ENCODE peak calls at places on chromosomes 11 and 22, in ten cellular contexts. One of them, this sample, is unnamed.

GRCh38 chr11:28241760-28242159 is 133.6 kb downstream of the METTL15 start:
- DNase-seq in astrocyte of the cerebellum: no peak
- DNase-seq in PC-3: no peak
- DNase-seq in WTC11: no peak
- DNase-seq in CD8-positive, alpha-beta T cell: no peak
- DNase-seq in HFF-Myc: no peak
- DNase-seq in right lobe of liver: no peak
- DNase-seq in RWPE1: no peak
- DNase-seq in heart right ventricle: no peak
- DNase-seq in left ventricle myocardium inferior: no peak
- DNase-seq in this sample: no peak

GRCh38 chr11:27914080-27914479 is 193.9 kb downstream of the KIF18A start:
- DNase-seq in astrocyte of the cerebellum: no peak
- DNase-seq in PC-3: peak; percentile 56
- DNase-seq in WTC11: no peak
- DNase-seq in CD8-positive, alpha-beta T cell: no peak
- DNase-seq in HFF-Myc: no peak
- DNase-seq in right lobe of liver: no peak
- DNase-seq in RWPE1: no peak
- DNase-seq in heart right ventricle: no peak
- DNase-seq in left ventricle myocardium inferior: no peak
- DNase-seq in this sample: no peak

GRCh38 chr11:118198370-118198769 is 21.9 kb upstream of the SCN2B start:
- DNase-seq in astrocyte of the cerebellum: no peak
- DNase-seq in PC-3: peak; percentile 78
- DNase-seq in WTC11: peak; percentile 82
- DNase-seq in CD8-positive, alpha-beta T cell: peak; percentile 68
- DNase-seq in HFF-Myc: no peak
- DNase-seq in right lobe of liver: peak; percentile 84
- DNase-seq in RWPE1: peak; percentile 60
- DNase-seq in heart right ventricle: peak; percentile 86
- DNase-seq in left ventricle myocardium inferior: peak; percentile 84
- DNase-seq in this sample: peak; percentile 42

GRCh38 chr22:40485813-40486610 is 115.6 kb downstream of the SGSM3 start:
- DNase-seq in astrocyte of the cerebellum: peak; percentile 64
- DNase-seq in PC-3: no peak
- DNase-seq in WTC11: no peak
- DNase-seq in CD8-positive, alpha-beta T cell: no peak
- DNase-seq in HFF-Myc: no peak
- DNase-seq in right lobe of liver: no peak
- DNase-seq in RWPE1: peak; percentile 46
- DNase-seq in heart right ventricle: no peak
- DNase-seq in left ventricle myocardium inferior: no peak
- DNase-seq in this sample: peak; percentile 29

GRCh38 chr22:25781801-25782200 is 39.8 kb downstream of the MYO18B start:
- DNase-seq in astrocyte of the cerebellum: no peak
- DNase-seq in PC-3: no peak
- DNase-seq in WTC11: no peak
- DNase-seq in CD8-positive, alpha-beta T cell: no peak
- DNase-seq in HFF-Myc: no peak
- DNase-seq in right lobe of liver: no peak
- DNase-seq in RWPE1: no peak
- DNase-seq in heart right ventricle: no peak
- DNase-seq in left ventricle myocardium inferior: no peak
- DNase-seq in this sample: no peak

GRCh38 chr11:95589893-95590612 is 199.5 kb downstream of the FAM76B start:
- DNase-seq in astrocyte of the cerebellum: no peak
- DNase-seq in PC-3: no peak
- DNase-seq in WTC11: no peak
- DNase-seq in CD8-positive, alpha-beta T cell: no peak
- DNase-seq in HFF-Myc: no peak
- DNase-seq in right lobe of liver: peak; percentile 76
- DNase-seq in RWPE1: no peak
- DNase-seq in heart right ventricle: no peak
- DNase-seq in left ventricle myocardium inferior: no peak
- DNase-seq in this sample: no peak

GRCh38 chr11:66685276-66686099 is 7.8 kb upstream of the RBM4B start:
- DNase-seq in astrocyte of the cerebellum: no peak
- DNase-seq in PC-3: no peak
- DNase-seq in WTC11: no peak
- DNase-seq in CD8-positive, alpha-beta T cell: no peak
- DNase-seq in HFF-Myc: no peak
- DNase-seq in right lobe of liver: no peak
- DNase-seq in RWPE1: no peak
- DNase-seq in heart right ventricle: no peak
- DNase-seq in left ventricle myocardium inferior: no peak
- DNase-seq in this sample: no peak

GRCh38 chr22:16783930-16784354 is 41.3 kb downstream of the XKR3 start:
- DNase-seq in astrocyte of the cerebellum: no peak
- DNase-seq in PC-3: peak; percentile 2
- DNase-seq in WTC11: no peak
- DNase-seq in CD8-positive, alpha-beta T cell: no peak
- DNase-seq in HFF-Myc: no peak
- DNase-seq in right lobe of liver: no peak
- DNase-seq in RWPE1: peak; percentile 11
- DNase-seq in heart right ventricle: no peak
- DNase-seq in left ventricle myocardium inferior: no peak
- DNase-seq in this sample: no peak

DNA sequence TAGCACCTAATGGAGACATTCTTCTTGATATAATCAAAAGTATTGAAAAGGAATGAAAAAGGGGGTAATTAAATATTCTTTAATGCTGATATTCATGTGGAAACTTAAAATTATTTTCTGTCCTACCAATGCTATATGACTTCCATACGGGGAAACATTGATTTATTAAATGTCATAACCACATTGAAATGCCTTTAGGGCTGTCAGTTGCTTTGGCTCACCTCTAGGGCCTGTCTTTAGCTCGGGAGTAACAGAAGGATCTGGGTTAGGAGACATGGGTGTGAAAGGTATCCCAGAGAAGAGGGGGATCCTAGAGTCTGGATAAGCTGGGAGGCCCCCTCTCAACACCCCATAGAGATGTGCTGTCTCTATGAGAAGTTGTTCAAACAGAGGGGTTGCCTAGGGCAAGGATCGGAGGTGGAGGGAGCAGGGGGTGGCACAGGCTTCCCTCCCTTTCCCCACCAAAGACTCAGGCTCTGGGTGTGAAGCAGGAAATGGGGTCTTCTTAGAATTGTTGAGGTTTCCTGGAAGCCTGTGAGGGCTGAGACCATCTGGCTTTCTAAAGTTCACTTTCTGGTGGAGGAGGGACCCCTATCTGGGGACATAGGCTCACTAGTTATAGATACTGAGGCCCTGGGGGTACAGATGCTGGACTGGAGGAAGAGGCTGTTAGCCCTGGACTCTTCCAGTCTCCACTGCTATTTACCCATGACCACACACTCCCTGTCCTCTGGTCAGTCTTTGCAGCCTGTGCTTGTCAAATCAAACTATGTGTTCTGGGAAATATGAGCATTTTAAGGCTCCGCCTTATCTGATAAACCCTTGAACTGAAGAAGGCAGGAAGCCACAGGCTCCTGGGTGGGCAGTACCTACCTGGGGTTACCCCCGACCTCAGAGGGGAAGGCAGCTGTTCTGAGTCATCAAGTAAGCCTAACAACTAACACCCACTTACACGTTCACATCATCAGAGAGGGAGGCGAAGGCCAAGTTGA is 55.8 kb upstream of the RRAS2 start:
- DNase-seq in astrocyte of the cerebellum: no peak
- DNase-seq in PC-3: no peak
- DNase-seq in WTC11: no peak
- DNase-seq in CD8-positive, alpha-beta T cell: peak; percentile 37
- DNase-seq in HFF-Myc: no peak
- DNase-seq in right lobe of liver: no peak
- DNase-seq in RWPE1: no peak
- DNase-seq in heart right ventricle: no peak
- DNase-seq in left ventricle myocardium inferior: no peak
- DNase-seq in this sample: no peak
- TF ChIP-seq CTCF in astrocyte of the cerebellum: peak; percentile 5
- TF ChIP-seq CTCF in PC-3: no peak
- TF ChIP-seq CTCF in WTC11: no peak
- TF ChIP-seq CTCF in CD8-positive, alpha-beta T cell: no peak
- TF ChIP-seq CTCF in HFF-Myc: no peak
- TF ChIP-seq CTCF in right lobe of liver: no peak
- TF ChIP-seq CTCF in RWPE1: no peak
- TF ChIP-seq CTCF in heart right ventricle: no peak
- TF ChIP-seq CTCF in left ventricle myocardium inferior: no peak
- TF ChIP-seq CTCF in this sample: no peak

GRCh38 chr11:65314501-65315203 is at the start of gene CDC42EP2:
- DNase-seq in astrocyte of the cerebellum: no peak
- DNase-seq in PC-3: peak; percentile 94
- DNase-seq in WTC11: peak; percentile 87
- DNase-seq in CD8-positive, alpha-beta T cell: peak; percentile 45
- DNase-seq in HFF-Myc: no peak
- DNase-seq in right lobe of liver: peak; percentile 94
- DNase-seq in RWPE1: peak; percentile 90
- DNase-seq in heart right ventricle: peak; percentile 93
- DNase-seq in left ventricle myocardium inferior: peak; percentile 91
- DNase-seq in this sample: peak; percentile 71

GRCh38 chr11:65315204-65315865 is 669 bp downstream of the CDC42EP2 start:
- DNase-seq in astrocyte of the cerebellum: no peak
- DNase-seq in PC-3: peak; percentile 82
- DNase-seq in WTC11: peak; percentile 94
- DNase-seq in CD8-positive, alpha-beta T cell: peak; percentile 56
- DNase-seq in HFF-Myc: peak; percentile 40
- DNase-seq in right lobe of liver: peak; percentile 87
- DNase-seq in RWPE1: peak; percentile 61
- DNase-seq in heart right ventricle: peak; percentile 89
- DNase-seq in left ventricle myocardium inferior: peak; percentile 82
- DNase-seq in this sample: peak; percentile 33

GRCh38 chr11:65316311-65316978 is 1.8 kb downstream of the CDC42EP2 start:
- DNase-seq in astrocyte of the cerebellum: no peak
- DNase-seq in PC-3: peak; percentile 57
- DNase-seq in WTC11: no peak
- DNase-seq in CD8-positive, alpha-beta T cell: no peak
- DNase-seq in HFF-Myc: peak; percentile 95
- DNase-seq in right lobe of liver: no peak
- DNase-seq in RWPE1: peak; percentile 52
- DNase-seq in heart right ventricle: peak; percentile 50
- DNase-seq in left ventricle myocardium inferior: peak; percentile 64
- DNase-seq in this sample: peak; percentile 33

GRCh38 chr11:65316979-65317786 is 2.5 kb downstream of the CDC42EP2 start:
- DNase-seq in astrocyte of the cerebellum: no peak
- DNase-seq in PC-3: peak; percentile 98
- DNase-seq in WTC11: peak; percentile 52
- DNase-seq in CD8-positive, alpha-beta T cell: no peak
- DNase-seq in HFF-Myc: peak; percentile 91
- DNase-seq in right lobe of liver: peak; percentile 60
- DNase-seq in RWPE1: peak; percentile 70
- DNase-seq in heart right ventricle: peak; percentile 76
- DNase-seq in left ventricle myocardium inferior: peak; percentile 85
- DNase-seq in this sample: peak; percentile 79

DNA sequence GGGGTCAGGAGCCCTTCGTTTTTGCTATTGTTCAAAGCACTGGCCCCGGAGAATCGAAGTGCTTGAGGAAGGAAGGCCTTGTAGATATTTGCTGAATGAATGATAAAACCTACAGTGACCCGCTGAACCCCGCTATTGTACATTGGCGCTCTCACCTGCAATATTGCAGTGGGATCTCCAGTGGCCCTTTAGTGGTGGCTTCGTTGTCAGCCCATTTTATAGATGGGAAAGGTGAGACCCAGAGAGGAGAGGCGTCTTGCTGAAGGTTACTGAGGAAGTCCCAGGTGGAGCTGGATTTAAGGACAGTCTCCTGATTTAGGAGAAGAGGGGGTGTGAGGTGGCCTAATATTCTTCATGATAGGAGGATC is 1.2 kb downstream of the CDC42EP2 start:
- DNase-seq in astrocyte of the cerebellum: no peak
- DNase-seq in PC-3: peak; percentile 27
- DNase-seq in WTC11: no peak
- DNase-seq in CD8-positive, alpha-beta T cell: no peak
- DNase-seq in HFF-Myc: no peak
- DNase-seq in right lobe of liver: no peak
- DNase-seq in RWPE1: no peak
- DNase-seq in heart right ventricle: no peak
- DNase-seq in left ventricle myocardium inferior: no peak
- DNase-seq in this sample: no peak
- TF ChIP-seq CTCF in astrocyte of the cerebellum: no peak
- TF ChIP-seq CTCF in PC-3: peak; percentile 39
- TF ChIP-seq CTCF in WTC11: no peak
- TF ChIP-seq CTCF in CD8-positive, alpha-beta T cell: peak; percentile 11
- TF ChIP-seq CTCF in HFF-Myc: no peak
- TF ChIP-seq CTCF in right lobe of liver: peak; percentile 3
- TF ChIP-seq CTCF in RWPE1: peak; percentile 45
- TF ChIP-seq CTCF in heart right ventricle: no peak
- TF ChIP-seq CTCF in left ventricle myocardium inferior: peak; percentile 26
- TF ChIP-seq CTCF in this sample: no peak

GRCh38 chr11:129021295-129021694 is 78.6 kb upstream of the TP53AIP1 start:
- DNase-seq in astrocyte of the cerebellum: no peak
- DNase-seq in PC-3: peak; percentile 16
- DNase-seq in WTC11: no peak
- DNase-seq in CD8-positive, alpha-beta T cell: no peak
- DNase-seq in HFF-Myc: no peak
- DNase-seq in right lobe of liver: no peak
- DNase-seq in RWPE1: no peak
- DNase-seq in heart right ventricle: no peak
- DNase-seq in left ventricle myocardium inferior: no peak
- DNase-seq in this sample: no peak

GRCh38 chr11:129023968-129024676 is 81.5 kb upstream of the TP53AIP1 start:
- DNase-seq in astrocyte of the cerebellum: no peak
- DNase-seq in PC-3: peak; percentile 96
- DNase-seq in WTC11: peak; percentile 53
- DNase-seq in CD8-positive, alpha-beta T cell: no peak
- DNase-seq in HFF-Myc: no peak
- DNase-seq in right lobe of liver: no peak
- DNase-seq in RWPE1: peak; percentile 82
- DNase-seq in heart right ventricle: no peak
- DNase-seq in left ventricle myocardium inferior: no peak
- DNase-seq in this sample: no peak

GRCh38 chr11:129013737-129014475 is 71.2 kb upstream of the TP53AIP1 start:
- DNase-seq in astrocyte of the cerebellum: no peak
- DNase-seq in PC-3: peak; percentile 95
- DNase-seq in WTC11: no peak
- DNase-seq in CD8-positive, alpha-beta T cell: no peak
- DNase-seq in HFF-Myc: no peak
- DNase-seq in right lobe of liver: no peak
- DNase-seq in RWPE1: no peak
- DNase-seq in heart right ventricle: no peak
- DNase-seq in left ventricle myocardium inferior: no peak
- DNase-seq in this sample: no peak

DNA sequence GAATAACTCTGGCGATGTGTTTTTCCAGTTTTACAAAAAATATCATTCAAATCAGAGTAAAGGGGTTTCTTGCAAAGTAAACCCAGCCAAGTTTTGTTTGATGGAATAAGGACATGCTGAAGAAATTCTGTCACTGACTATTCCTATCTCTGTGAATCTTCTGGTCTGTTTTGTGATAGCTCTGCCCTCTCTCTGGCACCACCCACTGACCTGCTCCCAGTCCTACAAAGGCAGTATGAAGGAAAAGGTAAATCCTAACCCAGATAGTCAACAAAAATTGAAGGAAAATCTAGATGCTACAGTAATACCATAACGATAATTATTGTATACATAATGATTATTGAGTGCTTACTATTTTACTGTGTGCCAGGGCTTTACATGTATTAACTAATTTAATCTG is 76.3 kb upstream of the TP53AIP1 start:
- DNase-seq in astrocyte of the cerebellum: no peak
- DNase-seq in PC-3: peak; percentile 71
- DNase-seq in WTC11: no peak
- DNase-seq in CD8-positive, alpha-beta T cell: no peak
- DNase-seq in HFF-Myc: no peak
- DNase-seq in right lobe of liver: no peak
- DNase-seq in RWPE1: no peak
- DNase-seq in heart right ventricle: no peak
- DNase-seq in left ventricle myocardium inferior: no peak
- DNase-seq in this sample: no peak
- TF ChIP-seq CTCF in astrocyte of the cerebellum: no peak
- TF ChIP-seq CTCF in PC-3: peak; percentile 51
- TF ChIP-seq CTCF in WTC11: no peak
- TF ChIP-seq CTCF in CD8-positive, alpha-beta T cell: no peak
- TF ChIP-seq CTCF in HFF-Myc: no peak
- TF ChIP-seq CTCF in right lobe of liver: no peak
- TF ChIP-seq CTCF in RWPE1: no peak
- TF ChIP-seq CTCF in heart right ventricle: no peak
- TF ChIP-seq CTCF in left ventricle myocardium inferior: no peak
- TF ChIP-seq CTCF in this sample: no peak

DNA sequence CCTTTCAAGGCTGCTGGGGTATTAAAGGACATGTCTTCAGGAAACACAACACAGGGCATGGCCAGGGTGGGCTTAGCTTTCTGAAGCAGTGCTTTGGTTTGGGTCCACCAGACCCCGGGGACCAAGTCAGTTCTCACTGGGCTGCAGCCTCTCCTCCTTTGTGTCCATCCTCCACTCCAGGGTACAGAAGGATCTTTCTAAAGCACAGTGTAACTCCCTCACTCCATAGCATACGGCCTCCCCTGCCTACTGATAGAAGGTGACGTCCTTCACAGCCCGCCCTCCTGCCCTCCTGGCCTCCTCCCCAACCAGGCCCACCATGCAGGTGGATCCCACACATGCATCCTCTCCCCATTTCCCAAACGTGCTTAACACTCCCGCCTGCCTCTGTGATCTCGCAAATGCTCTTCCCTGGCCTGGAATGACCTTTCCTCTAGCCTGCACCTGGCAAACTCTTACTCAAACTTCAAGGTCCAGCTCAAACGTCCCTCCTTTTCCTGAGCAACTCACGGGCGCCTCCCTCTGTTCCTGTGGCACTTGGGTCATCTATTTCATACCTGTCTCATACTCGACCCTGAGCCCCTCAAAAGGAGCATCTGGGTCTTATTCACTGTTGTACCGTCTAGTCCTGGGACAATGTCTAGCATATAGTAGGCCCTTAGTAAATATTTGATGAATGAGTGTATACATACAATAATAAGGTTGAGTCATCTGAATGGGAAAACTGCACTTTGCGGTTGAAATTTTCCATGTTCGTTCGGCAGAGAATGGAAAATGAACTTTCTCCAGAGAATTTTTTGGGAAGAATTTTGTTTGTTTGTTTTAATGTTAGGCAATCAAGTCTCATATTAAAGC is 187.7 kb downstream of the EFCAB6 start:
- DNase-seq in astrocyte of the cerebellum: peak; percentile 59
- DNase-seq in PC-3: peak; percentile 86
- DNase-seq in WTC11: no peak
- DNase-seq in CD8-positive, alpha-beta T cell: no peak
- DNase-seq in HFF-Myc: no peak
- DNase-seq in right lobe of liver: no peak
- DNase-seq in RWPE1: no peak
- DNase-seq in heart right ventricle: no peak
- DNase-seq in left ventricle myocardium inferior: no peak
- DNase-seq in this sample: no peak
- TF ChIP-seq CTCF in astrocyte of the cerebellum: no peak
- TF ChIP-seq CTCF in PC-3: no peak
- TF ChIP-seq CTCF in WTC11: no peak
- TF ChIP-seq CTCF in CD8-positive, alpha-beta T cell: no peak
- TF ChIP-seq CTCF in HFF-Myc: no peak
- TF ChIP-seq CTCF in right lobe of liver: no peak
- TF ChIP-seq CTCF in RWPE1: no peak
- TF ChIP-seq CTCF in heart right ventricle: no peak
- TF ChIP-seq CTCF in left ventricle myocardium inferior: no peak
- TF ChIP-seq CTCF in this sample: no peak

This sample was measured in gastrocnemius medialis.